ENCODE peak calls at places on chromosomes 1 and 21, in seven cellular contexts. N is GM12878, P is stomach, U is Panc1, S is suprapubic skin, O is esophagus muscularis mucosa, W is endothelial cell of umbilical vein. D is an unnamed sample.
A peak's percentile ranks its signal among the peaks of the same experiment; 100 is the strongest.

GRCh38 chr1:161782886-161783285 is 16.8 kb downstream of the ATF6 start:
- DNase-seq in N (no peak), P (no peak), U (no peak), S (no peak), O (no peak), W (no peak), D (no peak)

GRCh38 chr1:201356701-201357100 is 20.8 kb downstream of the TNNT2 start:
- DNase-seq in N (no peak), P (no peak), U (no peak), S (no peak), O (no peak), W (no peak), D (no peak)

GRCh38 chr1:108897865-108898720 is 21.3 kb downstream of the GPSM2 start:
- DNase-seq in N (no peak), P (no peak), U (no peak), S (no peak), O (no peak), W (peak; percentile 66), D (no peak)

GRCh38 chr1:81142099-81142776 is 658.5 kb upstream of the ADGRL2 start:
- DNase-seq in N (no peak), P (no peak), U (no peak), S (no peak), O (no peak), W (peak; percentile 54), D (no peak)

GRCh38 chr21:44583800-44584147 is 3.4 kb upstream of the KRTAP10-5 start:
- DNase-seq in N (no peak), P (no peak), U (no peak), S (no peak), O (no peak), W (no peak), D (no peak)

GRCh38 chr1:221394011-221394544 is 347.8 kb downstream of the DUSP10 start:
- DNase-seq in N (no peak), P (no peak), U (no peak), S (no peak), O (no peak), W (peak; percentile 99), D (no peak)

GRCh38 chr1:218930000-218930399 is 243.7 kb upstream of the LYPLAL1 start:
- DNase-seq in N (no peak), P (no peak), U (no peak), S (no peak), O (no peak), W (no peak), D (no peak)

GRCh38 chr1:25088946-25089345 is 143.4 kb downstream of the SYF2 start:
- DNase-seq in N (no peak), P (no peak), U (no peak), S (no peak), O (no peak), W (no peak), D (no peak)

GRCh38 chr1:118388341-118388740 is 203.3 kb upstream of the SPAG17 start:
- DNase-seq in N (no peak), P (no peak), U (no peak), S (no peak), O (no peak), W (no peak), D (no peak)

GRCh38 chr1:246107516-246108277 is 399.4 kb downstream of the SMYD3 start:
- DNase-seq in N (no peak), P (no peak), U (no peak), S (no peak), O (no peak), W (peak; percentile 30), D (peak; percentile 28)

GRCh38 chr21:33228455-33228854 is 1.3 kb upstream of the IFNAR2 start:
- DNase-seq in N (no peak), P (no peak), U (no peak), S (no peak), O (no peak), W (no peak), D (no peak)

GRCh38 chr1:19374402-19374801 is 62.3 kb downstream of the SLC66A1 start:
- DNase-seq in N (no peak), P (no peak), U (no peak), S (no peak), O (no peak), W (no peak), D (no peak)

GRCh38 chr1:207810173-207810572 is 58.3 kb downstream of the CD46 start:
- DNase-seq in N (no peak), P (no peak), U (no peak), S (no peak), O (peak; percentile 77), W (no peak), D (no peak)

GRCh38 chr1:67710417-67710816 is 25.4 kb downstream of the GADD45A start:
- DNase-seq in N (no peak), P (no peak), U (no peak), S (no peak), O (no peak), W (peak; percentile 83), D (no peak)

GRCh38 chr1:205438213-205439158 is 16.6 kb upstream of the LEMD1 start:
- DNase-seq in N (no peak), P (peak; percentile 89), U (no peak), S (no peak), O (no peak), W (peak; percentile 65), D (no peak)

GRCh38 chr1:66302810-66303209 is 231.1 kb upstream of the SGIP1 start:
- DNase-seq in N (no peak), P (no peak), U (no peak), S (no peak), O (no peak), W (no peak), D (no peak)

GRCh38 chr21:42319851-42320602 is 4.8 kb upstream of the TFF3 start:
- DNase-seq in N (no peak), P (no peak), U (no peak), S (no peak), O (no peak), W (no peak), D (no peak)

GRCh38 chr21:42319368-42319767 is 4.2 kb upstream of the TFF3 start:
- DNase-seq in N (no peak), P (no peak), U (no peak), S (no peak), O (no peak), W (no peak), D (no peak)

GRCh38 chr21:42321231-42321630 is 6.0 kb upstream of the TFF3 start:
- DNase-seq in N (no peak), P (no peak), U (no peak), S (no peak), O (no peak), W (no peak), D (no peak)

GRCh38 chr21:42321845-42322244 is 6.6 kb upstream of the TFF3 start:
- DNase-seq in N (no peak), P (no peak), U (no peak), S (no peak), O (no peak), W (no peak), D (no peak)

DNA sequence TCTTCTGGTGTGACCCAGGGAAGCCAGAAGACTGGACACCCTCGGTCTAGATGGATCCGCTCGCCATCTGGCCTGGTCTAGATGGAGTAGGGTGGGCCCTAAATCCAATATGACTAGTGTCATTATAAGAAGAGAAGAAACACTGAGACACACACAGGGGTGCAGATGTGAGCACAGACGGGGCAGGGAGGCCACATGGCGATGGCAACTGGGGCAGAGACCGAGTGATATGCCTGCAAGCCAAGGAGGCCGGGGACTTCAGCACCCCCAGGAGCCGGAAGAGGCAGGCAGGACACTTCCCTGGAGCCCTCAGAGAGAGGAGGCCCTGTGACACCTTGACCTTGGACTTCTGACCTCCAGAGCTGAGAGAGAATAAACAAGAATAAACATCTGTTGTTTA is 5.6 kb upstream of the TFF3 start:
- DNase-seq in N (no peak), P (no peak), U (no peak), S (no peak), O (no peak), W (no peak), D (no peak)
- H3K27ac ChIP-seq in N (no peak overlapping the region), P (no peak overlapping the region), U (no peak overlapping the region), S (no peak overlapping the region), O (no peak overlapping the region), W (no peak overlapping the region), D (no peak overlapping the region)

DNA sequence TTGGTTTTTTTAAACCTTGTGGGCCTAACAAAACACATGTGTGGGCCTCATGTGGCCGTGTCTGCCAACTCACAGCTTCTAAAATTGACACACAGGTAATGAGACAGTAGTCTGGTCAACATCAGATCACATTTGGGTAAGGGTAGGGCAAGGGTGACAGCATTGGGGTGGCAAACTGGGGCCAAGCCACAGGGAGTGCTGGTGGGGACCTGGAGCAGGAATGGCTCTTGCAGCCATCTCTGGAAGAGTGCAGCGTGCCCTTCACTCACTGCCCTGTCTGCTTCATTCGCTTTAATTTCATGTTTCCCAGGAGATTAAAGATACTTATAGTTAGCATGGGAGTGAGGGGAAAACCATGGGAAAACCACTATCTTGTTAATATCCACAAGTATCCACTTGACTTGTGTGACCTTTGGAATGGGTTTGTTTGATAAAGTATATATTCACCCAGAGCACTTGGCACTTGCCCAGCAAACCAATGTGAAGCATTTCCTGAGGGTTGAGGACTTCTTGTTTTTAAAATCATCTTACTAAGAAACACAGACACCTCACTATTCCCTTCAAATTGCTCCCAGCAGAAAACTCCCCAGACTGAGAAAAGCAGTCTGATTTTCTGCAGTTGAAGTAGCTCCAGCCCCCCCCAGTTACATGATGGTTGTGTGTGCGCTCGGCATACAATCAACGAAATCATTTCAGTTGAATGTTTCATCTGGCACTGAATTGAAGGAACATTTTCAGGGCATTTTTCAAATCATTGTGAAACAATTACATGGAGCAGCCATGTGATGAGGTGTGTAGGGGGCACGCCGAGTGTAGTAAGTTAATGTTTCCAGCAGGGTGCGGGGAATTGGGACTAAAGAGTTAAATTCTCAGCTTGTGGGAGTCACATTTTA is 175.7 kb downstream of the VPS13D start:
- DNase-seq in N (no peak), P (peak; percentile 33), U (no peak), S (no peak), O (no peak), W (peak; percentile 93), D (peak; percentile 42)
- TF ChIP-seq POLR2AphosphoS5 in N (no peak), P (no peak), U (no peak), S (no peak), O (no peak), W (peak; percentile 58), D (no peak)

DNA sequence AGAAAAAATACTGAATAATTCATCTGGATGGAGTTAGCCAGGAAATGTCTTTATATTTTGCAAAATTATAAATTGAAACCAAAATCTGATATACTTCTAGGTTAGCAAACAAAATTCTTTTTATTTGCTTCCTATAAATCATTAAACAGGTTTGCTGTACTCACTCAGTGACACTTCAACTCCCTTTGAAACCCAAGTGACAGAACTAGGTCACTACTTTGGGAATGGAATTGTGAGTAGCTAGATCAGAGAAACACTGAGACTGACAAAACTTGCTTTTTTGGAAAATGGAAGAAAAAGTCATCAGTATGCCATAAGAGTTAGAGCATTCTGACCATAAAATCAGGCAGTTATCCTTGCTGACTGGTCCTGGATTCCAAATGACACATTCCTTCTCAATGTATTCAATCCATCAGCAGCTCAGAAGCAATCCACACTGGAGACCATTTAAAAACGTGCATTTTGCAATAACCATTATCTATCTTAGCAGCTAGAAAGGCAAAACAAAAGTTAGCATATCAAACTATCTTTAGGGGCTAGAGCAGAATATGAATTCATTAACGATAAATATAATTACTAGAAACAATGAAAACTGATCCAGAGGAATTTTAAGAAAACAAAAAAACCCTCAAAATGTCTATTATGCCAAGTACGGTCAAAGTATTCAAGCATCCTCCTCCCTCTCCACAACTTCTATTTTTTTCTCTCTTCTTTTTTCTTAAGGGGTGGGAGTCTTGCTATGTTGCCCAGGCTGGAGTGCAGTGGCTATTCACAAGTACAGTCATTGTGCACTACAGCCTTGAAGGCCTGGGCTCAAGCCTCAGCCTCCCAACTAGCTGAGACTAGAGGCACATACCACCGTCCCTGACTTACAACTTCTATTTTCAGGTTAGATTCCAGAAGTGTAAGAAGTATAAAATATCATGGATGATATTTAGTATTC is 60.2 kb downstream of the HNRNPR start:
- DNase-seq in N (no peak), P (no peak), U (no peak), S (no peak), O (no peak), W (no peak), D (no peak)
- H3K27ac ChIP-seq in N (no peak overlapping the region), P (no peak overlapping the region), U (no peak overlapping the region), S (peak overlapping the region; percentile 17), O (no peak overlapping the region), W (peak overlapping the region; percentile 40), D (no peak overlapping the region)

GRCh38 chr21:37153935-37154350 is 80.9 kb downstream of the TTC3 start:
- DNase-seq in N (no peak), P (peak; percentile 49), U (no peak), S (no peak), O (no peak), W (peak; percentile 29), D (no peak)
- TF ChIP-seq POLR2AphosphoS5 in N (no peak), P (peak; percentile 22), U (no peak), S (no peak), O (no peak), W (no peak), D (no peak)

D was measured in SK-N-MC.